ENCODE peak calls at places on chromosome 16, in eight cellular contexts. H, F, R, G, U, S, Y and T are unnamed samples.

GRCh38 chr16:57952909-57953308 is 18.0 kb downstream of the CNGB1 start:
- DNase-seq in H (no peak), F (no peak), R (no peak), G (no peak), U (no peak), S (no peak), Y (no peak), T (peak; percentile 44)

GRCh38 chr16:9153502-9153864 is 62.0 kb downstream of the HAPSTR1 start:
- DNase-seq in H (no peak), F (no peak), R (no peak), G (no peak), U (no peak), S (no peak), Y (no peak), T (no peak)

GRCh38 chr16:57304169-57305061 is 19.9 kb upstream of the PLLP start:
- DNase-seq in H (no peak), F (peak; percentile 72), R (no peak), G (peak; percentile 77), U (peak; percentile 55), S (no peak), Y (peak; percentile 70), T (peak; percentile 88)

GRCh38 chr16:81496742-81497141 is 52.1 kb downstream of the CMIP start:
- DNase-seq in H (no peak), F (no peak), R (no peak), G (no peak), U (peak; percentile 45), S (no peak), Y (no peak), T (no peak)

GRCh38 chr16:24983521-24983920 is 31.6 kb downstream of the ARHGAP17 start:
- DNase-seq in H (no peak), F (no peak), R (no peak), G (no peak), U (no peak), S (no peak), Y (no peak), T (no peak)

GRCh38 chr16:21590791-21591190 is 8.6 kb upstream of the METTL9 start:
- DNase-seq in H (peak; percentile 61), F (no peak), R (no peak), G (no peak), U (no peak), S (no peak), Y (no peak), T (no peak)

GRCh38 chr16:3074860-3075545 is 9.6 kb downstream of the IL32 start:
- DNase-seq in H (peak; percentile 93), F (peak; percentile 63), R (no peak), G (peak; percentile 46), U (peak; percentile 94), S (no peak), Y (no peak), T (no peak)

GRCh38 chr16:83588070-83588469 is 219.7 kb upstream of the HSBP1 start:
- DNase-seq in H (no peak), F (no peak), R (no peak), G (no peak), U (no peak), S (no peak), Y (no peak), T (no peak)

GRCh38 chr16:3054965-3055733 is 8.8 kb downstream of the MMP25 start:
- DNase-seq in H (peak; percentile 91), F (no peak), R (no peak), G (no peak), U (peak; percentile 86), S (no peak), Y (no peak), T (no peak)

GRCh38 chr16:4752351-4753100 is 14.4 kb downstream of the ZNF500 start:
- DNase-seq in H (no peak), F (no peak), R (no peak), G (no peak), U (no peak), S (no peak), Y (no peak), T (peak; percentile 83)

GRCh38 chr16:31876955-31877828 is 3.6 kb downstream of the ZNF267 start:
- DNase-seq in H (no peak), F (no peak), R (no peak), G (no peak), U (no peak), S (no peak), Y (no peak), T (no peak)

GRCh38 chr16:84885024-84885910 is 65.5 kb downstream of the CRISPLD2 start:
- DNase-seq in H (no peak), F (no peak), R (no peak), G (no peak), U (no peak), S (no peak), Y (no peak), T (no peak)

GRCh38 chr16:56068314-56068713 is 123.0 kb upstream of the GNAO1 start:
- DNase-seq in H (no peak), F (no peak), R (no peak), G (no peak), U (no peak), S (no peak), Y (no peak), T (no peak)

GRCh38 chr16:5633845-5634440 is 536.3 kb upstream of the EEF2KMT start:
- DNase-seq in H (no peak), F (no peak), R (peak; percentile 54), G (no peak), U (no peak), S (no peak), Y (no peak), T (no peak)

GRCh38 chr16:27685802-27686201 is 135.9 kb downstream of the KATNIP start:
- DNase-seq in H (no peak), F (peak; percentile 10), R (no peak), G (no peak), U (no peak), S (no peak), Y (no peak), T (no peak)

GRCh38 chr16:84036982-84037425 is 5.6 kb downstream of the SLC38A8 start:
- DNase-seq in H (no peak), F (no peak), R (no peak), G (no peak), U (no peak), S (no peak), Y (no peak), T (no peak)

GRCh38 chr16:83995756-83996155 is 27.7 kb downstream of the NECAB2 start:
- DNase-seq in H (no peak), F (peak; percentile 17), R (no peak), G (peak; percentile 57), U (no peak), S (no peak), Y (no peak), T (no peak)

GRCh38 chr16:47578573-47578972 is 117.4 kb downstream of the PHKB start:
- DNase-seq in H (no peak), F (no peak), R (no peak), G (no peak), U (no peak), S (no peak), Y (no peak), T (no peak)

GRCh38 chr16:19884611-19885455 is at the start of gene GPRC5B:
- DNase-seq in H (peak; percentile 18), F (peak; percentile 34), R (peak; percentile 91), G (peak; percentile 60), U (peak; percentile 81), S (no peak), Y (peak; percentile 77), T (peak; percentile 90)

GRCh38 chr16:53872248-53873221 is 168.6 kb downstream of the FTO start:
- DNase-seq in H (peak; percentile 14), F (no peak), R (no peak), G (no peak), U (no peak), S (no peak), Y (no peak), T (no peak)

DNA sequence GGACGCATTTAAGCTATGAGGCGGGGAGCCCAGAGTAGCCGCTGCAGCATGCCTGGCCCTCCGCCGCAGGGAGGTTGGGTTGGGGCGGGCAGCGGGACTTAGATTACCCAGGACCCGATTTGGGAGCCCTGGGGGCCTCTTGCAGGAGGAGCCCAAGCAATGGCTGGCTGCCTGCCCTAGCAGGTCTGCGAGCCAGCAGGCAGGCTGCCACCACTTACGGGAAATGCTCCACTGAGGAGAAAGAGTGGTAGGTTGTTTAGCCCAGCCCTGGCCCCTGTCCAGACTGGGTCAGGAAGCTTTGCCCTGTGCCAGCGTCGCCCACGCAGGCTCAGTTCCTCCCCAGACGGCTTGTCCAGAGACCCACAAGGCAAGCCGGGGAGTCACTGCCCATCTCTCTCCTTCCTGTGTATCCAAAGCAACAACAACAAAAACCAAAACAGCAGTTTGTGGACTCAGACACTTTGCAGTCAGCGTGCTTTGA is 10.3 kb upstream of the TVP23A start:
- DNase-seq in H (no peak), F (peak; percentile 86), R (peak; percentile 82), G (peak; percentile 97), U (peak; percentile 90), S (no peak), Y (peak; percentile 96), T (peak; percentile 93)
- TF ChIP-seq POLR2AphosphoS5 in H (no peak), F (peak; percentile 80), R (peak; percentile 32), G (peak; percentile 97), U (peak; percentile 94), S (peak; percentile 71), Y (peak; percentile 93), T (peak; percentile 99)

GRCh38 chr16:88732172-88732960 is 26.1 kb downstream of the CTU2 start:
- DNase-seq in H (no peak), F (no peak), R (peak; percentile 54), G (no peak), U (no peak), S (no peak), Y (no peak), T (peak; percentile 78)
- TF ChIP-seq POLR2AphosphoS5 in H (no peak), F (no peak), R (no peak), G (no peak), U (no peak), S (no peak), Y (no peak), T (no peak)

GRCh38 chr16:67173808-67174705 is 3.7 kb downstream of the NOL3 start:
- DNase-seq in H (peak; percentile 77), F (peak; percentile 93), R (peak; percentile 90), G (peak; percentile 94), U (peak; percentile 93), S (no peak), Y (peak; percentile 96), T (peak; percentile 96)
- TF ChIP-seq POLR2AphosphoS5 in H (no peak), F (peak; percentile 92), R (no peak), G (peak; percentile 92), U (peak; percentile 88), S (peak; percentile 52), Y (peak; percentile 68), T (peak; percentile 70)

GRCh38 chr16:77212736-77213541 is 13.7 kb downstream of the SYCE1L start:
- DNase-seq in H (peak; percentile 4), F (peak; percentile 75), R (peak; percentile 89), G (peak; percentile 62), U (peak; percentile 93), S (no peak), Y (peak; percentile 78), T (peak; percentile 69)

GRCh38 chr16:77211880-77212735 is 12.9 kb downstream of the SYCE1L start:
- DNase-seq in H (peak; percentile 12), F (peak; percentile 73), R (peak; percentile 96), G (peak; percentile 47), U (peak; percentile 93), S (no peak), Y (no peak), T (peak; percentile 65)

GRCh38 chr16:77206533-77206932 is 7.3 kb downstream of the SYCE1L start:
- DNase-seq in H (no peak), F (no peak), R (no peak), G (no peak), U (no peak), S (no peak), Y (no peak), T (no peak)

GRCh38 chr16:77207029-77207428 is 7.8 kb downstream of the SYCE1L start:
- DNase-seq in H (no peak), F (no peak), R (no peak), G (no peak), U (no peak), S (no peak), Y (no peak), T (no peak)

GRCh38 chr16:77208382-77208781 is 9.2 kb downstream of the SYCE1L start:
- DNase-seq in H (no peak), F (no peak), R (no peak), G (no peak), U (no peak), S (no peak), Y (no peak), T (no peak)
- TF ChIP-seq POLR2AphosphoS5 in H (no peak), F (no peak), R (no peak), G (no peak), U (no peak), S (no peak), Y (no peak), T (no peak)